ENCODE peak calls at places on chromosomes 3 and 15, in four cellular contexts. One of them, this sample, is unnamed. For H3K27me3, the result is how much of the 10 kb centered on the place peaks cover.

GRCh38 chr15:45441686-45442085 is 63.3 kb upstream of the GATM start:
- DNase-seq in endodermal cell: no peak
- DNase-seq in foreskin keratinocyte: no peak
- DNase-seq in pancreas: no peak
- DNase-seq in this sample: no peak

GRCh38 chr3:9942164-9942563 is 8.5 kb downstream of the CRELD1 start:
- DNase-seq in endodermal cell: no peak
- DNase-seq in pancreas: no peak
- DNase-seq in foreskin keratinocyte: no peak
- DNase-seq in this sample: no peak

GRCh38 chr15:51232581-51232980 is 105.8 kb downstream of the CYP19A1 start:
- DNase-seq in endodermal cell: no peak
- DNase-seq in foreskin keratinocyte: no peak
- DNase-seq in pancreas: no peak
- DNase-seq in this sample: peak

GRCh38 chr3:101890716-101891115 is 41.4 kb downstream of the NFKBIZ start:
- DNase-seq in pancreas: no peak
- DNase-seq in foreskin keratinocyte: peak
- DNase-seq in endodermal cell: no peak
- DNase-seq in this sample: peak

GRCh38 chr15:78676424-78677110 is 35.6 kb upstream of the CHRNB4 start:
- DNase-seq in pancreas: no peak
- DNase-seq in foreskin keratinocyte: no peak
- DNase-seq in endodermal cell: peak
- DNase-seq in this sample: no peak

GRCh38 chr3:191963182-191963581 is 502.2 kb downstream of the PYDC2 start:
- DNase-seq in pancreas: no peak
- DNase-seq in foreskin keratinocyte: no peak
- DNase-seq in endodermal cell: peak
- DNase-seq in this sample: peak

GRCh38 chr15:94324835-94325767 is 93.7 kb downstream of the MCTP2 start:
- DNase-seq in pancreas: no peak
- DNase-seq in endodermal cell: no peak
- DNase-seq in foreskin keratinocyte: peak
- DNase-seq in this sample: peak

GRCh38 chr3:98513136-98513535 is 9.6 kb downstream of the CLDND1 start:
- DNase-seq in pancreas: no peak
- DNase-seq in foreskin keratinocyte: peak
- DNase-seq in endodermal cell: no peak
- DNase-seq in this sample: peak

GRCh38 chr3:177571271-177571972 is 374.1 kb upstream of the TBL1XR1 start:
- DNase-seq in pancreas: no peak
- DNase-seq in endodermal cell: no peak
- DNase-seq in foreskin keratinocyte: no peak
- DNase-seq in this sample: no peak

GRCh38 chr3:11120091-11120845 is 34.0 kb upstream of the HRH1 start:
- DNase-seq in foreskin keratinocyte: no peak
- DNase-seq in endodermal cell: no peak
- DNase-seq in pancreas: no peak
- DNase-seq in this sample: no peak

GRCh38 chr15:60585743-60586708 is 107.1 kb upstream of the ICE2 start:
- DNase-seq in endodermal cell: peak
- DNase-seq in foreskin keratinocyte: no peak
- DNase-seq in pancreas: peak
- DNase-seq in this sample: peak

GRCh38 chr15:39239562-39239961 is 341.3 kb upstream of the THBS1 start:
- DNase-seq in endodermal cell: no peak
- DNase-seq in foreskin keratinocyte: peak
- DNase-seq in pancreas: no peak
- DNase-seq in this sample: peak

GRCh38 chr3:197454014-197454413 is 101.8 kb downstream of the BDH1 start:
- DNase-seq in endodermal cell: no peak
- DNase-seq in foreskin keratinocyte: no peak
- DNase-seq in pancreas: no peak
- DNase-seq in this sample: peak

GRCh38 chr3:4398120-4398740 is 68.8 kb downstream of the SUMF1 start:
- DNase-seq in foreskin keratinocyte: no peak
- DNase-seq in endodermal cell: no peak
- DNase-seq in pancreas: no peak
- DNase-seq in this sample: peak

GRCh38 chr3:193211173-193211572 is 29.8 kb upstream of the PLAAT1 start:
- DNase-seq in endodermal cell: no peak
- DNase-seq in foreskin keratinocyte: no peak
- DNase-seq in pancreas: no peak
- DNase-seq in this sample: no peak

GRCh38 chr15:39936187-39936586 is 2.3 kb downstream of the EIF2AK4 start:
- DNase-seq in endodermal cell: no peak
- DNase-seq in pancreas: no peak
- DNase-seq in foreskin keratinocyte: peak
- DNase-seq in this sample: peak

GRCh38 chr3:29764603-29765254 is 483.9 kb downstream of the RBMS3 start:
- DNase-seq in foreskin keratinocyte: no peak
- DNase-seq in pancreas: peak
- DNase-seq in endodermal cell: no peak
- DNase-seq in this sample: peak

GRCh38 chr3:88092270-88092669 is 33.2 kb downstream of the ZNF654 start:
- DNase-seq in pancreas: no peak
- DNase-seq in foreskin keratinocyte: no peak
- DNase-seq in endodermal cell: no peak
- DNase-seq in this sample: no peak

GRCh38 chr3:83913381-83913780 is 1045.4 kb upstream of the CADM2 start:
- DNase-seq in foreskin keratinocyte: no peak
- DNase-seq in pancreas: no peak
- DNase-seq in endodermal cell: no peak
- DNase-seq in this sample: no peak

GRCh38 chr3:181851063-181851462 is 139.3 kb downstream of the SOX2 start:
- DNase-seq in endodermal cell: no peak
- DNase-seq in pancreas: no peak
- DNase-seq in foreskin keratinocyte: no peak
- DNase-seq in this sample: peak

GRCh38 chr3:135329479-135329878 is 534.4 kb downstream of the EPHB1 start:
- DNase-seq in endodermal cell: no peak
- DNase-seq in foreskin keratinocyte: no peak
- DNase-seq in pancreas: no peak
- DNase-seq in this sample: peak

GRCh38 chr3:61559108-61559731 is 2.2 kb upstream of the PTPRG start:
- DNase-seq in pancreas: no peak
- DNase-seq in endodermal cell: no peak
- DNase-seq in foreskin keratinocyte: no peak
- DNase-seq in this sample: no peak

GRCh38 chr3:78818161-78818985 is 949.4 kb downstream of the ROBO1 start:
- DNase-seq in foreskin keratinocyte: no peak
- DNase-seq in pancreas: no peak
- DNase-seq in endodermal cell: no peak
- DNase-seq in this sample: no peak

GRCh38 chr3:112358311-112358780 is 25.4 kb downstream of the CD200 start:
- DNase-seq in pancreas: no peak
- DNase-seq in endodermal cell: no peak
- DNase-seq in foreskin keratinocyte: no peak
- DNase-seq in this sample: peak

GRCh38 chr3:127206154-127206553 is 13.2 kb downstream of the PRR23E start:
- DNase-seq in foreskin keratinocyte: no peak
- DNase-seq in pancreas: no peak
- DNase-seq in endodermal cell: no peak
- DNase-seq in this sample: no peak

GRCh38 chr3:71879089-71879488 is 94.1 kb upstream of the PROK2 start:
- DNase-seq in foreskin keratinocyte: no peak
- DNase-seq in endodermal cell: peak
- DNase-seq in pancreas: no peak
- DNase-seq in this sample: no peak

GRCh38 chr3:160455846-160456245 is 6.3 kb upstream of the TRIM59 start:
- DNase-seq in endodermal cell: no peak
- DNase-seq in foreskin keratinocyte: no peak
- DNase-seq in pancreas: no peak
- DNase-seq in this sample: no peak

GRCh38 chr3:10294030-10294591 is 1.4 kb upstream of the GHRL start:
- DNase-seq in pancreas: no peak
- DNase-seq in endodermal cell: peak
- DNase-seq in foreskin keratinocyte: no peak
- DNase-seq in this sample: no peak

GRCh38 chr3:100113728-100114412 is 431 bp downstream of the FILIP1L start:
- DNase-seq in endodermal cell: no peak
- DNase-seq in pancreas: no peak
- DNase-seq in foreskin keratinocyte: peak
- DNase-seq in this sample: peak

GRCh38 chr3:141647562-141647915 is 90.6 kb upstream of the RNF7 start:
- DNase-seq in foreskin keratinocyte: no peak
- DNase-seq in pancreas: no peak
- DNase-seq in endodermal cell: no peak
- DNase-seq in this sample: no peak

GRCh38 chr3:186828340-186828739 is 14.2 kb upstream of the ADIPOQ start:
- DNase-seq in pancreas: no peak
- DNase-seq in foreskin keratinocyte: no peak
- DNase-seq in endodermal cell: no peak
- DNase-seq in this sample: no peak

GRCh38 chr3:125381743-125382142 is 6.6 kb upstream of the ZNF148 start:
- DNase-seq in endodermal cell: no peak
- DNase-seq in foreskin keratinocyte: no peak
- DNase-seq in pancreas: no peak
- DNase-seq in this sample: peak

GRCh38 chr3:15309662-15310335 is 22.6 kb downstream of the SH3BP5 start:
- DNase-seq in endodermal cell: no peak
- DNase-seq in pancreas: no peak
- DNase-seq in foreskin keratinocyte: no peak
- DNase-seq in this sample: peak

GRCh38 chr3:43248194-43248593 is 38.1 kb upstream of the SNRK start:
- DNase-seq in endodermal cell: no peak
- DNase-seq in pancreas: no peak
- DNase-seq in foreskin keratinocyte: no peak
- DNase-seq in this sample: no peak

GRCh38 chr3:43246956-43247355 is 39.4 kb upstream of the SNRK start:
- DNase-seq in endodermal cell: no peak
- DNase-seq in foreskin keratinocyte: no peak
- DNase-seq in pancreas: no peak
- DNase-seq in this sample: no peak

GRCh38 chr3:43247556-43248186 is 38.7 kb upstream of the SNRK start:
- DNase-seq in foreskin keratinocyte: no peak
- DNase-seq in pancreas: no peak
- DNase-seq in endodermal cell: no peak
- DNase-seq in this sample: no peak

GRCh38 chr3:43243590-43244587 is 42.5 kb upstream of the SNRK start:
- DNase-seq in foreskin keratinocyte: no peak
- DNase-seq in endodermal cell: no peak
- DNase-seq in pancreas: no peak
- DNase-seq in this sample: no peak

GRCh38 chr3:43244694-43245093 is 41.6 kb upstream of the SNRK start:
- DNase-seq in foreskin keratinocyte: no peak
- DNase-seq in endodermal cell: no peak
- DNase-seq in pancreas: no peak
- DNase-seq in this sample: no peak
- H3K27me3 ChIP-seq in foreskin keratinocyte: under half
- H3K27me3 ChIP-seq in endodermal cell: under half
- H3K27me3 ChIP-seq in pancreas: under half
- H3K27me3 ChIP-seq in this sample: under half

GRCh38 chr3:107643038-107643883 is 120.5 kb downstream of the BBX start:
- DNase-seq in endodermal cell: peak
- DNase-seq in foreskin keratinocyte: no peak
- DNase-seq in pancreas: no peak
- DNase-seq in this sample: peak
- TF ChIP-seq CTCF in endodermal cell: peak
- TF ChIP-seq CTCF in foreskin keratinocyte: peak
- TF ChIP-seq CTCF in pancreas: no peak
- TF ChIP-seq CTCF in this sample: peak

GRCh38 chr3:120816728-120817127 is 74.2 kb downstream of the GTF2E1 start:
- DNase-seq in endodermal cell: no peak
- DNase-seq in foreskin keratinocyte: no peak
- DNase-seq in pancreas: peak
- DNase-seq in this sample: no peak
- H3K27me3 ChIP-seq in endodermal cell: under half
- H3K27me3 ChIP-seq in foreskin keratinocyte: under half
- H3K27me3 ChIP-seq in pancreas: under half
- H3K27me3 ChIP-seq in this sample: under half

GRCh38 chr15:66925721-66926120 is 139.7 kb upstream of the SMAD3 start:
- DNase-seq in endodermal cell: no peak
- DNase-seq in pancreas: no peak
- DNase-seq in foreskin keratinocyte: no peak
- DNase-seq in this sample: no peak

GRCh38 chr15:66924889-66925288 is 140.5 kb upstream of the SMAD3 start:
- DNase-seq in endodermal cell: no peak
- DNase-seq in pancreas: no peak
- DNase-seq in foreskin keratinocyte: no peak
- DNase-seq in this sample: no peak

GRCh38 chr15:66921319-66921718 is 144.1 kb upstream of the SMAD3 start:
- DNase-seq in pancreas: peak
- DNase-seq in foreskin keratinocyte: no peak
- DNase-seq in endodermal cell: no peak
- DNase-seq in this sample: no peak

GRCh38 chr15:66922608-66923007 is 142.8 kb upstream of the SMAD3 start:
- DNase-seq in foreskin keratinocyte: no peak
- DNase-seq in pancreas: no peak
- DNase-seq in endodermal cell: no peak
- DNase-seq in this sample: no peak

GRCh38 chr15:66923438-66923881 is 141.9 kb upstream of the SMAD3 start:
- DNase-seq in endodermal cell: peak
- DNase-seq in pancreas: peak
- DNase-seq in foreskin keratinocyte: no peak
- DNase-seq in this sample: peak
- TF ChIP-seq CTCF in endodermal cell: peak
- TF ChIP-seq CTCF in pancreas: no peak
- TF ChIP-seq CTCF in foreskin keratinocyte: peak
- TF ChIP-seq CTCF in this sample: peak

GRCh38 chr15:74137544-74137920 is 7.1 kb downstream of the ISLR2 start:
- DNase-seq in foreskin keratinocyte: no peak
- DNase-seq in pancreas: no peak
- DNase-seq in endodermal cell: no peak
- DNase-seq in this sample: no peak
- H3K27me3 ChIP-seq in foreskin keratinocyte: half or more
- H3K27me3 ChIP-seq in pancreas: under half
- H3K27me3 ChIP-seq in endodermal cell: under half
- H3K27me3 ChIP-seq in this sample: under half

GRCh38 chr15:99704444-99704838 is 28.8 kb downstream of the LYSMD4 start:
- DNase-seq in pancreas: peak
- DNase-seq in foreskin keratinocyte: peak
- DNase-seq in endodermal cell: peak
- DNase-seq in this sample: peak
- TF ChIP-seq CTCF in pancreas: peak
- TF ChIP-seq CTCF in foreskin keratinocyte: peak
- TF ChIP-seq CTCF in endodermal cell: peak
- TF ChIP-seq CTCF in this sample: peak

GRCh38 chr3:195761031-195761430 is 40.3 kb downstream of the MUC20 start:
- DNase-seq in pancreas: no peak
- DNase-seq in endodermal cell: peak
- DNase-seq in foreskin keratinocyte: no peak
- DNase-seq in this sample: no peak
- H3K27me3 ChIP-seq in pancreas: under half
- H3K27me3 ChIP-seq in endodermal cell: under half
- H3K27me3 ChIP-seq in foreskin keratinocyte: under half
- H3K27me3 ChIP-seq in this sample: under half

GRCh38 chr3:138329127-138329983 is at the start of gene NME9:
- DNase-seq in pancreas: peak
- DNase-seq in foreskin keratinocyte: no peak
- DNase-seq in endodermal cell: peak
- DNase-seq in this sample: peak
- TF ChIP-seq CTCF in pancreas: peak
- TF ChIP-seq CTCF in foreskin keratinocyte: peak
- TF ChIP-seq CTCF in endodermal cell: peak
- TF ChIP-seq CTCF in this sample: peak

This sample was measured in bronchial epithelial cell.